ENCODE peak calls at places on chromosome 1, in five cellular contexts. P is stimulated activated CD4-positive, alpha-beta T cell treated with anti-CD3 and anti-CD28 coated beads, Interleukin-15, amount 100 ng/mL, for 1 hour; K is CD8-positive, alpha-beta memory T cell; U is sigmoid colon; W is activated T-cell treated with anti-CD3 and anti-CD28 coated beads, Interleukin-2, amount 50 U/mL, for 72 hours. T is an unnamed sample.

GRCh38 chr1:2823921-2824660 is 22.6 kb upstream of the TTC34 start:
- DNase-seq in K (no peak), W (no peak), U (no peak), P (no peak), T (no peak)

GRCh38 chr1:154478639-154479038 is 23.4 kb upstream of the TDRD10 start:
- DNase-seq in P (no peak), K (no peak), W (no peak), U (no peak), T (peak; percentile 36)

GRCh38 chr1:150532860-150533259 is 16.3 kb upstream of the ADAMTSL4 start:
- DNase-seq in W (no peak), K (no peak), P (no peak), U (no peak), T (no peak)

GRCh38 chr1:223834660-223835263 is 11.0 kb downstream of the TP53BP2 start:
- DNase-seq in W (no peak), P (no peak), U (no peak), K (no peak), T (peak; percentile 33)

GRCh38 chr1:231178970-231179369 is 17.1 kb downstream of the TRIM67 start:
- DNase-seq in W (no peak), U (no peak), P (no peak), K (no peak), T (no peak)

GRCh38 chr1:52225174-52225573 is 83.3 kb downstream of the ZFYVE9 start:
- DNase-seq in W (no peak), K (no peak), P (no peak), U (no peak), T (no peak)

GRCh38 chr1:9181176-9181906 is 52.4 kb upstream of the GPR157 start:
- DNase-seq in U (peak; percentile 83), P (peak; percentile 46), W (peak; percentile 88), K (peak; percentile 60), T (peak; percentile 77)

GRCh38 chr1:57894315-57894714 is 470.5 kb upstream of the DAB1 start:
- DNase-seq in P (no peak), U (no peak), K (no peak), W (no peak), T (no peak)

GRCh38 chr1:231603598-231604275 is 22.9 kb upstream of the DISC1 start:
- DNase-seq in K (peak; percentile 60), P (peak; percentile 10), U (no peak), W (peak; percentile 40), T (peak; percentile 42)

GRCh38 chr1:158998781-158999161 is 10.9 kb upstream of the IFI16 start:
- DNase-seq in K (peak; percentile 57), U (peak; percentile 74), W (peak; percentile 56), P (no peak), T (peak; percentile 25)

GRCh38 chr1:178706467-178706866 is 18.6 kb upstream of the RALGPS2 start:
- DNase-seq in U (peak; percentile 85), P (no peak), K (no peak), W (no peak), T (no peak)

GRCh38 chr1:88973520-88974137 is 18.8 kb downstream of the KYAT3 start:
- DNase-seq in U (no peak), P (no peak), W (no peak), K (no peak), T (no peak)

GRCh38 chr1:203126151-203126865 is 1.2 kb upstream of the ADORA1 start:
- DNase-seq in U (no peak), K (no peak), P (no peak), W (no peak), T (no peak)

GRCh38 chr1:9321480-9321849 is 28.8 kb downstream of the SPSB1 start:
- DNase-seq in U (no peak), P (no peak), W (no peak), K (no peak), T (no peak)

T was measured in activated CD4-positive, alpha-beta memory T cell treated with anti-CD3 and anti-CD28 coated beads for 36 hours.